ENCODE peak calls at places on chromosomes 4 and X, in seven cellular contexts. One of them, this sample, is unnamed.

GRCh38 chr4:25843340-25844097 is 19.3 kb downstream of the SEL1L3 start:
- DNase-seq in spleen: peak
- DNase-seq in right lobe of liver: peak
- DNase-seq in body of pancreas: no peak
- DNase-seq in tibial nerve: no peak
- DNase-seq in heart left ventricle: peak
- DNase-seq in endothelial cell of umbilical vein: no peak
- DNase-seq in this sample: peak

GRCh38 chr4:997375-998071 is 4.3 kb upstream of the SLC26A1 start:
- DNase-seq in spleen: no peak
- DNase-seq in right lobe of liver: no peak
- DNase-seq in body of pancreas: no peak
- DNase-seq in tibial nerve: no peak
- DNase-seq in heart left ventricle: peak
- DNase-seq in endothelial cell of umbilical vein: no peak
- DNase-seq in this sample: no peak

GRCh38 chrX:11435568-11435967 is 142.4 kb downstream of the AMELX start:
- DNase-seq in spleen: no peak
- DNase-seq in right lobe of liver: no peak
- DNase-seq in body of pancreas: no peak
- DNase-seq in tibial nerve: no peak
- DNase-seq in heart left ventricle: no peak
- DNase-seq in endothelial cell of umbilical vein: peak
- DNase-seq in this sample: no peak

GRCh38 chrX:116378961-116379360 is 57.4 kb upstream of the SLC6A14 start:
- DNase-seq in spleen: no peak
- DNase-seq in right lobe of liver: no peak
- DNase-seq in body of pancreas: no peak
- DNase-seq in tibial nerve: no peak
- DNase-seq in heart left ventricle: no peak
- DNase-seq in endothelial cell of umbilical vein: no peak
- DNase-seq in this sample: no peak

GRCh38 chr4:118237531-118237930 is 115.3 kb downstream of the PRSS12 start:
- DNase-seq in spleen: no peak
- DNase-seq in right lobe of liver: no peak
- DNase-seq in body of pancreas: no peak
- DNase-seq in tibial nerve: no peak
- DNase-seq in heart left ventricle: no peak
- DNase-seq in endothelial cell of umbilical vein: no peak
- DNase-seq in this sample: no peak

GRCh38 chrX:2334237-2334636 is 166.5 kb downstream of the DHRSX start:
- DNase-seq in spleen: no peak
- DNase-seq in right lobe of liver: no peak
- DNase-seq in body of pancreas: no peak
- DNase-seq in tibial nerve: no peak
- DNase-seq in heart left ventricle: no peak
- DNase-seq in endothelial cell of umbilical vein: no peak
- DNase-seq in this sample: no peak

GRCh38 chr4:14168919-14169318 is 541.4 kb upstream of the BOD1L1 start:
- DNase-seq in spleen: no peak
- DNase-seq in right lobe of liver: peak
- DNase-seq in body of pancreas: peak
- DNase-seq in tibial nerve: no peak
- DNase-seq in heart left ventricle: peak
- DNase-seq in endothelial cell of umbilical vein: peak
- DNase-seq in this sample: peak

GRCh38 chrX:40148439-40149285 is 50.9 kb upstream of the BCOR start:
- DNase-seq in spleen: peak
- DNase-seq in right lobe of liver: no peak
- DNase-seq in body of pancreas: no peak
- DNase-seq in tibial nerve: no peak
- DNase-seq in heart left ventricle: no peak
- DNase-seq in endothelial cell of umbilical vein: peak
- DNase-seq in this sample: no peak

GRCh38 chr4:71396382-71396781 is 57.6 kb downstream of the SLC4A4 start:
- DNase-seq in spleen: no peak
- DNase-seq in right lobe of liver: no peak
- DNase-seq in body of pancreas: no peak
- DNase-seq in tibial nerve: no peak
- DNase-seq in heart left ventricle: no peak
- DNase-seq in endothelial cell of umbilical vein: no peak
- DNase-seq in this sample: no peak

GRCh38 chrX:49221868-49222267 is 11.3 kb downstream of the CACNA1F start:
- DNase-seq in spleen: no peak
- DNase-seq in right lobe of liver: no peak
- DNase-seq in body of pancreas: no peak
- DNase-seq in tibial nerve: no peak
- DNase-seq in heart left ventricle: no peak
- DNase-seq in endothelial cell of umbilical vein: no peak
- DNase-seq in this sample: no peak

GRCh38 chrX:120791013-120791643 is 84.5 kb downstream of the CT47B1 start:
- DNase-seq in spleen: no peak
- DNase-seq in right lobe of liver: no peak
- DNase-seq in body of pancreas: peak
- DNase-seq in tibial nerve: peak
- DNase-seq in heart left ventricle: peak
- DNase-seq in endothelial cell of umbilical vein: peak
- DNase-seq in this sample: peak

GRCh38 chr4:36719425-36719824 is 438.0 kb downstream of the DTHD1 start:
- DNase-seq in spleen: no peak
- DNase-seq in right lobe of liver: no peak
- DNase-seq in body of pancreas: no peak
- DNase-seq in tibial nerve: no peak
- DNase-seq in heart left ventricle: no peak
- DNase-seq in endothelial cell of umbilical vein: no peak
- DNase-seq in this sample: no peak

GRCh38 chr4:103032575-103032974 is 13.1 kb upstream of the SLC9B1 start:
- DNase-seq in spleen: no peak
- DNase-seq in right lobe of liver: no peak
- DNase-seq in body of pancreas: peak
- DNase-seq in tibial nerve: no peak
- DNase-seq in heart left ventricle: no peak
- DNase-seq in endothelial cell of umbilical vein: peak
- DNase-seq in this sample: peak

GRCh38 chr4:91028223-91028622 is 901.0 kb downstream of the CCSER1 start:
- DNase-seq in spleen: no peak
- DNase-seq in right lobe of liver: no peak
- DNase-seq in body of pancreas: no peak
- DNase-seq in tibial nerve: no peak
- DNase-seq in heart left ventricle: no peak
- DNase-seq in endothelial cell of umbilical vein: no peak
- DNase-seq in this sample: no peak

GRCh38 chr4:19711871-19712270 is 539.8 kb upstream of the SLIT2 start:
- DNase-seq in spleen: no peak
- DNase-seq in right lobe of liver: no peak
- DNase-seq in body of pancreas: no peak
- DNase-seq in tibial nerve: no peak
- DNase-seq in heart left ventricle: no peak
- DNase-seq in endothelial cell of umbilical vein: peak
- DNase-seq in this sample: no peak

GRCh38 chr4:125951275-125951887 is 636.6 kb downstream of the FAT4 start:
- DNase-seq in spleen: no peak
- DNase-seq in right lobe of liver: no peak
- DNase-seq in body of pancreas: no peak
- DNase-seq in tibial nerve: no peak
- DNase-seq in heart left ventricle: no peak
- DNase-seq in endothelial cell of umbilical vein: no peak
- DNase-seq in this sample: no peak

GRCh38 chrX:78103001-78103634 is 930 bp upstream of the PGK1 start:
- DNase-seq in spleen: no peak
- DNase-seq in right lobe of liver: no peak
- DNase-seq in body of pancreas: no peak
- DNase-seq in tibial nerve: no peak
- DNase-seq in heart left ventricle: no peak
- DNase-seq in endothelial cell of umbilical vein: no peak
- DNase-seq in this sample: no peak

GRCh38 chrX:78102100-78102499 is 1.9 kb upstream of the PGK1 start:
- DNase-seq in spleen: no peak
- DNase-seq in right lobe of liver: no peak
- DNase-seq in body of pancreas: no peak
- DNase-seq in tibial nerve: no peak
- DNase-seq in heart left ventricle: no peak
- DNase-seq in endothelial cell of umbilical vein: no peak
- DNase-seq in this sample: no peak

GRCh38 chrX:78104447-78105176 is 564 bp downstream of the PGK1 start:
- DNase-seq in spleen: peak
- DNase-seq in right lobe of liver: peak
- DNase-seq in body of pancreas: peak
- DNase-seq in tibial nerve: no peak
- DNase-seq in heart left ventricle: peak
- DNase-seq in endothelial cell of umbilical vein: peak
- DNase-seq in this sample: peak

GRCh38 chrX:78105944-78106650 is 2.0 kb downstream of the PGK1 start:
- DNase-seq in spleen: no peak
- DNase-seq in right lobe of liver: no peak
- DNase-seq in body of pancreas: no peak
- DNase-seq in tibial nerve: no peak
- DNase-seq in heart left ventricle: no peak
- DNase-seq in endothelial cell of umbilical vein: peak
- DNase-seq in this sample: peak

DNA sequence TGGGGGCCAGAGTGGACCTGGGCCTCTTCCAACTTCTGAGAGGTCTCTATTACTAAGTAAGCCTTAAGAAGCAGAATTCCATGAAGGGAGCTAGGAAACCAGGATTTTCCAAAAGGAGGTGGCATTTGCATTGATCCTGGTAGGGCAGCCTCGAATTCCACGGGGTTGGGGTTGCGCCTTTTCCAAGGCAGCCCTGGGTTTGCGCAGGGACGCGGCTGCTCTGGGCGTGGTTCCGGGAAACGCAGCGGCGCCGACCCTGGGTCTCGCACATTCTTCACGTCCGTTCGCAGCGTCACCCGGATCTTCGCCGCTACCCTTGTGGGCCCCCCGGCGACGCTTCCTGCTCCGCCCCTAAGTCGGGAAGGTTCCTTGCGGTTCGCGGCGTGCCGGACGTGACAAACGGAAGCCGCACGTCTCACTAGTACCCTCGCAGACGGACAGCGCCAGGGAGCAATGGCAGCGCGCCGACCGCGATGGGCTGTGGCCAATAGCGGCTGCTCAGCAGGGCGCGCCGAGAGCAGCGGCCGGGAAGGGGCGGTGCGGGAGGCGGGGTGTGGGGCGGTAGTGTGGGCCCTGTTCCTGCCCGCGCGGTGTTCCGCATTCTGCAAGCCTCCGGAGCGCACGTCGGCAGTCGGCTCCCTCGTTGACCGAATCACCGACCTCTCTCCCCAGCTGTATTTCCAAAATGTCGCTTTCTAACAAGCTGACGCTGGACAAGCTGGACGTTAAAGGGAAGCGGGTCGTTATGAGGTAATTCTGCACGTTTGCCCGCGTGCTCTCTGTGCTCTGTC is at the start of gene PGK1:
- DNase-seq in spleen: peak
- DNase-seq in right lobe of liver: peak
- DNase-seq in body of pancreas: peak
- DNase-seq in tibial nerve: peak
- DNase-seq in heart left ventricle: peak
- DNase-seq in endothelial cell of umbilical vein: peak
- DNase-seq in this sample: peak
- TF ChIP-seq POLR2A in spleen: no peak
- TF ChIP-seq POLR2A in right lobe of liver: peak
- TF ChIP-seq POLR2A in body of pancreas: peak
- TF ChIP-seq POLR2A in tibial nerve: peak
- TF ChIP-seq POLR2A in heart left ventricle: peak
- TF ChIP-seq POLR2A in endothelial cell of umbilical vein: peak
- TF ChIP-seq POLR2A in this sample: peak

DNA sequence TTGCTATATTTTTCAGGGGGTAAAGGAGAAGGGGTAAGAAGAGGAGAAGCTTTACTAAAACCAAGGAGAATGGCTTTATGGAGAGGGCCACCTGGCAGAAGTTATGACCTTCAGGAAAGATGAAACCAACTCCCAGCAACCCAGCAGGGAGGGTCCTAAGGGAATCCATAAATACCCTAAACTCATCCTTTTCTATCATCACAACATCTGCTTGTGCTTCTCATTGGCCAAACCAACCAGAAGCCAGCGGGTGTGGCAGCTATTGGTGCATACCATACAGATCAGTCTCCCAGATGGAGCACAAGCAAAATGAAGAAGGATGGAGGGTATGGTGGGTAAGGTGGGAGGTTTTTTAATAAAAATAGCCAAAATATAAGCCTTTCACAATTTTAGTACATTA is 58.5 kb upstream of the ARSJ start:
- DNase-seq in spleen: no peak
- DNase-seq in right lobe of liver: no peak
- DNase-seq in body of pancreas: no peak
- DNase-seq in tibial nerve: no peak
- DNase-seq in heart left ventricle: no peak
- DNase-seq in endothelial cell of umbilical vein: no peak
- DNase-seq in this sample: no peak
- TF ChIP-seq POLR2A in spleen: no peak
- TF ChIP-seq POLR2A in right lobe of liver: no peak
- TF ChIP-seq POLR2A in body of pancreas: no peak
- TF ChIP-seq POLR2A in tibial nerve: no peak
- TF ChIP-seq POLR2A in heart left ventricle: no peak
- TF ChIP-seq POLR2A in endothelial cell of umbilical vein: no peak
- TF ChIP-seq POLR2A in this sample: no peak

DNA sequence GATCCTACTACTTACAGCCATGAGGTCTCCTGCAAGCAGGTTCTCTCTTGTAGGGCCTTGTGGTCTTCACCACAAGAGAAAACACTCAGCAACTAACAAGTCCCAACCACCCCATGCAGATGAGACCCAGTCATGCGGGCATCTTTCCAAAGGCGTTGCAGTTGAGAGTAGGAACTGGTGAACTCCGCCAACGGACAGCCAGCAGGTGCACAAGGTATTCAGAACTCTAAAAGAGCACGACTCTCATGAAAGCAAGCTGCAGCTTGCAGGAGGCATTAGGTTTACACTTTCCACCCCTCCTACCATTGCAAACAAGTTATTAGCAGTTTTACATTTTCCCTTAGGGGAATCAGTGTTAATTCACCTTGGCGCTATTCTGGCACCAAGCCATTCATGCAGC is 173.4 kb upstream of the KIT start:
- DNase-seq in spleen: no peak
- DNase-seq in right lobe of liver: no peak
- DNase-seq in body of pancreas: no peak
- DNase-seq in tibial nerve: no peak
- DNase-seq in heart left ventricle: no peak
- DNase-seq in endothelial cell of umbilical vein: no peak
- DNase-seq in this sample: no peak
- TF ChIP-seq POLR2A in spleen: no peak
- TF ChIP-seq POLR2A in right lobe of liver: no peak
- TF ChIP-seq POLR2A in body of pancreas: no peak
- TF ChIP-seq POLR2A in tibial nerve: no peak
- TF ChIP-seq POLR2A in heart left ventricle: no peak
- TF ChIP-seq POLR2A in endothelial cell of umbilical vein: no peak
- TF ChIP-seq POLR2A in this sample: no peak

DNA sequence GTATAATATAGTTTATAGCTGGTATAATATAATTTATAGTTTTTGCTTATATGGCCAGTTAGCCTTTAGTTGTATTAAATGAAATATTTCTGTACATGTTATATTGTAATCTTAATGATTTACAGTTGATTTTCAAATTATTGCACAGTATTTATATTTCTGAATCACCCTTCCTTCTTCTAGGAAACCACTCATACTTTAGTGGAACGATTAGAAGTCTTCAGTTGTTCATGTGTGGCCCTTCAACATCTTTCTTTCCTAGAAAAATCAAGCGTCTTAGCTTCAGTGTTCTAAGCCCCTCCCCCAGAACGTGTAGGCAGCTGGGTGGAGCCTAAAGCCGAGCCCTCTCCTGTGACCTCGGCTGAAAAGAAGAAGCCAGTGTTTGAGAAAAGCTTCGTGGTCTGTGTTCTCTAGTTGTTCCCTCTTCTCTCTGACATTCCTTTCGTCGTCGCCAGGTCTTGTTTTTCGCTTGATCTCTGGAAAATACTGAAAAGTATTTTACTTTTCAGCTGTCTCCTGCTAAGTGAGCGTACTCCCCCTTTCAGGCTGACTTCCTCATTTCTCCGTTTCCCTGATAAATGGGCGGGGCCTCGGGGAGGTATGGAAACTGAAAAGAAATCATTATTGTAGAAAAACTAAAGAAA is at the start of gene C4orf33:
- DNase-seq in spleen: peak
- DNase-seq in right lobe of liver: peak
- DNase-seq in body of pancreas: peak
- DNase-seq in tibial nerve: peak
- DNase-seq in heart left ventricle: peak
- DNase-seq in endothelial cell of umbilical vein: peak
- DNase-seq in this sample: peak
- TF ChIP-seq POLR2A in spleen: no peak
- TF ChIP-seq POLR2A in right lobe of liver: peak
- TF ChIP-seq POLR2A in body of pancreas: no peak
- TF ChIP-seq POLR2A in tibial nerve: no peak
- TF ChIP-seq POLR2A in heart left ventricle: no peak
- TF ChIP-seq POLR2A in endothelial cell of umbilical vein: peak
- TF ChIP-seq POLR2A in this sample: peak

This sample was measured in Peyer's patch.